ENCODE peak calls at places on chromosome 11, in six cellular contexts. One of them, this sample, is unnamed.

GRCh38 chr11:15942126-15942525 is 414.2 kb downstream of the SOX6 start:
- DNase-seq in CD8-positive, alpha-beta T cell: no peak
- DNase-seq in cardiac muscle cell: no peak
- DNase-seq in upper lobe of right lung: no peak
- DNase-seq in SJSA1: no peak
- DNase-seq in CD8-positive, alpha-beta memory T cell: no peak
- DNase-seq in this sample: no peak

GRCh38 chr11:75777461-75778110 is 9.0 kb downstream of the DGAT2 start:
- DNase-seq in CD8-positive, alpha-beta T cell: no peak
- DNase-seq in cardiac muscle cell: no peak
- DNase-seq in upper lobe of right lung: no peak
- DNase-seq in SJSA1: no peak
- DNase-seq in CD8-positive, alpha-beta memory T cell: no peak
- DNase-seq in this sample: no peak

GRCh38 chr11:15705886-15706285 is 591.2 kb downstream of the INSC start:
- DNase-seq in CD8-positive, alpha-beta T cell: no peak
- DNase-seq in cardiac muscle cell: no peak
- DNase-seq in upper lobe of right lung: no peak
- DNase-seq in SJSA1: no peak
- DNase-seq in CD8-positive, alpha-beta memory T cell: no peak
- DNase-seq in this sample: no peak

GRCh38 chr11:119702261-119702591 is 26.8 kb downstream of the NECTIN1 start:
- DNase-seq in CD8-positive, alpha-beta T cell: no peak
- DNase-seq in cardiac muscle cell: no peak
- DNase-seq in upper lobe of right lung: no peak
- DNase-seq in SJSA1: no peak
- DNase-seq in CD8-positive, alpha-beta memory T cell: no peak
- DNase-seq in this sample: no peak

GRCh38 chr11:128029219-128029722 is 558.1 kb downstream of the ETS1 start:
- DNase-seq in CD8-positive, alpha-beta T cell: no peak
- DNase-seq in cardiac muscle cell: no peak
- DNase-seq in upper lobe of right lung: no peak
- DNase-seq in SJSA1: no peak
- DNase-seq in CD8-positive, alpha-beta memory T cell: no peak
- DNase-seq in this sample: no peak

GRCh38 chr11:34481307-34481706 is 32.3 kb downstream of the ELF5 start:
- DNase-seq in CD8-positive, alpha-beta T cell: no peak
- DNase-seq in cardiac muscle cell: no peak
- DNase-seq in upper lobe of right lung: no peak
- DNase-seq in SJSA1: no peak
- DNase-seq in CD8-positive, alpha-beta memory T cell: no peak
- DNase-seq in this sample: no peak

GRCh38 chr11:95337175-95337957 is 106.4 kb upstream of the SESN3 start:
- DNase-seq in CD8-positive, alpha-beta T cell: peak; percentile 13
- DNase-seq in cardiac muscle cell: peak; percentile 35
- DNase-seq in upper lobe of right lung: peak; percentile 68
- DNase-seq in SJSA1: peak; percentile 15
- DNase-seq in CD8-positive, alpha-beta memory T cell: no peak
- DNase-seq in this sample: no peak

GRCh38 chr11:1889941-1890855 is 1.5 kb downstream of the PRR33 start:
- DNase-seq in CD8-positive, alpha-beta T cell: no peak
- DNase-seq in cardiac muscle cell: no peak
- DNase-seq in upper lobe of right lung: peak; percentile 57
- DNase-seq in SJSA1: no peak
- DNase-seq in CD8-positive, alpha-beta memory T cell: no peak
- DNase-seq in this sample: no peak

GRCh38 chr11:3001496-3001895 is 9.4 kb upstream of the NAP1L4 start:
- DNase-seq in CD8-positive, alpha-beta T cell: no peak
- DNase-seq in cardiac muscle cell: no peak
- DNase-seq in upper lobe of right lung: peak; percentile 51
- DNase-seq in SJSA1: no peak
- DNase-seq in CD8-positive, alpha-beta memory T cell: no peak
- DNase-seq in this sample: no peak

GRCh38 chr11:1130276-1131032 is 27.3 kb upstream of the MUC5AC start:
- DNase-seq in CD8-positive, alpha-beta T cell: no peak
- DNase-seq in cardiac muscle cell: no peak
- DNase-seq in upper lobe of right lung: no peak
- DNase-seq in SJSA1: no peak
- DNase-seq in CD8-positive, alpha-beta memory T cell: no peak
- DNase-seq in this sample: no peak

GRCh38 chr11:87463486-87464102 is 425.9 kb downstream of the TMEM135 start:
- DNase-seq in CD8-positive, alpha-beta T cell: no peak
- DNase-seq in cardiac muscle cell: peak; percentile 60
- DNase-seq in upper lobe of right lung: no peak
- DNase-seq in SJSA1: no peak
- DNase-seq in CD8-positive, alpha-beta memory T cell: no peak
- DNase-seq in this sample: no peak

GRCh38 chr11:95088946-95089619 is 563 bp upstream of the ENDOD1 start:
- DNase-seq in CD8-positive, alpha-beta T cell: no peak
- DNase-seq in cardiac muscle cell: no peak
- DNase-seq in upper lobe of right lung: no peak
- DNase-seq in SJSA1: no peak
- DNase-seq in CD8-positive, alpha-beta memory T cell: peak; percentile 31
- DNase-seq in this sample: peak; percentile 8

GRCh38 chr11:130582994-130583393 is 134.5 kb downstream of the ADAMTS15 start:
- DNase-seq in CD8-positive, alpha-beta T cell: no peak
- DNase-seq in cardiac muscle cell: no peak
- DNase-seq in upper lobe of right lung: no peak
- DNase-seq in SJSA1: no peak
- DNase-seq in CD8-positive, alpha-beta memory T cell: no peak
- DNase-seq in this sample: no peak

GRCh38 chr11:130578738-130579368 is 130.4 kb downstream of the ADAMTS15 start:
- DNase-seq in CD8-positive, alpha-beta T cell: no peak
- DNase-seq in cardiac muscle cell: no peak
- DNase-seq in upper lobe of right lung: no peak
- DNase-seq in SJSA1: no peak
- DNase-seq in CD8-positive, alpha-beta memory T cell: no peak
- DNase-seq in this sample: no peak

GRCh38 chr11:130582176-130582575 is 133.7 kb downstream of the ADAMTS15 start:
- DNase-seq in CD8-positive, alpha-beta T cell: no peak
- DNase-seq in cardiac muscle cell: no peak
- DNase-seq in upper lobe of right lung: no peak
- DNase-seq in SJSA1: no peak
- DNase-seq in CD8-positive, alpha-beta memory T cell: no peak
- DNase-seq in this sample: no peak

GRCh38 chr11:130581631-130582030 is 133.2 kb downstream of the ADAMTS15 start:
- DNase-seq in CD8-positive, alpha-beta T cell: no peak
- DNase-seq in cardiac muscle cell: no peak
- DNase-seq in upper lobe of right lung: no peak
- DNase-seq in SJSA1: no peak
- DNase-seq in CD8-positive, alpha-beta memory T cell: no peak
- DNase-seq in this sample: no peak

GRCh38 chr11:130580372-130580771 is 131.9 kb downstream of the ADAMTS15 start:
- DNase-seq in CD8-positive, alpha-beta T cell: no peak
- DNase-seq in cardiac muscle cell: no peak
- DNase-seq in upper lobe of right lung: no peak
- DNase-seq in SJSA1: peak; percentile 75
- DNase-seq in CD8-positive, alpha-beta memory T cell: no peak
- DNase-seq in this sample: no peak
- H3K27ac ChIP-seq in CD8-positive, alpha-beta T cell: no peak overlapping the region
- H3K27ac ChIP-seq in cardiac muscle cell: no peak overlapping the region
- H3K27ac ChIP-seq in upper lobe of right lung: peak overlapping the region; percentile 68
- H3K27ac ChIP-seq in SJSA1: peak overlapping the region; percentile 89
- H3K27ac ChIP-seq in CD8-positive, alpha-beta memory T cell: no peak overlapping the region
- H3K27ac ChIP-seq in this sample: no peak overlapping the region

GRCh38 chr11:60910281-60910687 is 3.7 kb upstream of the TMEM109 start:
- DNase-seq in CD8-positive, alpha-beta T cell: no peak
- DNase-seq in cardiac muscle cell: no peak
- DNase-seq in upper lobe of right lung: no peak
- DNase-seq in SJSA1: no peak
- DNase-seq in CD8-positive, alpha-beta memory T cell: no peak
- DNase-seq in this sample: no peak
- H3K4me3 ChIP-seq in CD8-positive, alpha-beta T cell: no peak overlapping the region
- H3K4me3 ChIP-seq in cardiac muscle cell: no peak overlapping the region
- H3K4me3 ChIP-seq in upper lobe of right lung: no peak overlapping the region
- H3K4me3 ChIP-seq in SJSA1: no peak overlapping the region
- H3K4me3 ChIP-seq in CD8-positive, alpha-beta memory T cell: no peak overlapping the region
- H3K4me3 ChIP-seq in this sample: no peak overlapping the region

DNA sequence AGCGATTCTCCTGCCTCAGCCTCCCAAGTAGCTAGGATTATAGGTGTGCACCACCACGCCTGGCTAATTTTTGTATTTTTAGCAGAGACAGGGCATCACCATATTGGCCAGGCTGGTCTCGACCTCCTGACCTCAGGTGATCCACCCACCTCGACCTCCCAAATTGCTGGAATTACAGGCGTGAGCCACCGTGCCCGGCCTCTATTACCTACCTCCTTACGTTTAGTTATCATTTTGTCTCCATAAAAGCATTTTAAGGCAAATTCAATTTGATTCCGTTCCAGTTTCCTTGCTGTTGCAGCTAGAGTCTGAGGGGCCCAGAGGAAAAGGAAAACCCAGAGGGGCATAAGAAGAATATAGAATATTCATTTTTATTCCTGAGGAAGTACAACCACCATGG is 628 bp upstream of the DDX10 start:
- DNase-seq in CD8-positive, alpha-beta T cell: no peak
- DNase-seq in cardiac muscle cell: no peak
- DNase-seq in upper lobe of right lung: no peak
- DNase-seq in SJSA1: no peak
- DNase-seq in CD8-positive, alpha-beta memory T cell: no peak
- DNase-seq in this sample: no peak
- H3K27ac ChIP-seq in CD8-positive, alpha-beta T cell: peak overlapping the region; percentile 71
- H3K27ac ChIP-seq in cardiac muscle cell: peak overlapping the region; percentile 13
- H3K27ac ChIP-seq in upper lobe of right lung: peak overlapping the region; percentile 48
- H3K27ac ChIP-seq in SJSA1: peak overlapping the region; percentile 29
- H3K27ac ChIP-seq in CD8-positive, alpha-beta memory T cell: peak overlapping the region; percentile 49
- H3K27ac ChIP-seq in this sample: peak overlapping the region; percentile 60

GRCh38 chr11:73760680-73761402 is at the start of gene RAB6A:
- DNase-seq in CD8-positive, alpha-beta T cell: peak; percentile 99
- DNase-seq in cardiac muscle cell: peak; percentile 100
- DNase-seq in upper lobe of right lung: peak; percentile 100
- DNase-seq in SJSA1: peak; percentile 91
- DNase-seq in CD8-positive, alpha-beta memory T cell: peak; percentile 100
- DNase-seq in this sample: peak; percentile 99

GRCh38 chr11:73762732-73763131 is 1.9 kb upstream of the RAB6A start:
- DNase-seq in CD8-positive, alpha-beta T cell: no peak
- DNase-seq in cardiac muscle cell: no peak
- DNase-seq in upper lobe of right lung: no peak
- DNase-seq in SJSA1: no peak
- DNase-seq in CD8-positive, alpha-beta memory T cell: no peak
- DNase-seq in this sample: no peak

GRCh38 chr11:73759520-73760065 is 1.3 kb downstream of the RAB6A start:
- DNase-seq in CD8-positive, alpha-beta T cell: no peak
- DNase-seq in cardiac muscle cell: no peak
- DNase-seq in upper lobe of right lung: no peak
- DNase-seq in SJSA1: peak; percentile 10
- DNase-seq in CD8-positive, alpha-beta memory T cell: no peak
- DNase-seq in this sample: no peak

GRCh38 chr11:73760066-73760679 is 701 bp downstream of the RAB6A start:
- DNase-seq in CD8-positive, alpha-beta T cell: peak; percentile 6
- DNase-seq in cardiac muscle cell: peak; percentile 34
- DNase-seq in upper lobe of right lung: peak; percentile 81
- DNase-seq in SJSA1: no peak
- DNase-seq in CD8-positive, alpha-beta memory T cell: peak; percentile 9
- DNase-seq in this sample: no peak

DNA sequence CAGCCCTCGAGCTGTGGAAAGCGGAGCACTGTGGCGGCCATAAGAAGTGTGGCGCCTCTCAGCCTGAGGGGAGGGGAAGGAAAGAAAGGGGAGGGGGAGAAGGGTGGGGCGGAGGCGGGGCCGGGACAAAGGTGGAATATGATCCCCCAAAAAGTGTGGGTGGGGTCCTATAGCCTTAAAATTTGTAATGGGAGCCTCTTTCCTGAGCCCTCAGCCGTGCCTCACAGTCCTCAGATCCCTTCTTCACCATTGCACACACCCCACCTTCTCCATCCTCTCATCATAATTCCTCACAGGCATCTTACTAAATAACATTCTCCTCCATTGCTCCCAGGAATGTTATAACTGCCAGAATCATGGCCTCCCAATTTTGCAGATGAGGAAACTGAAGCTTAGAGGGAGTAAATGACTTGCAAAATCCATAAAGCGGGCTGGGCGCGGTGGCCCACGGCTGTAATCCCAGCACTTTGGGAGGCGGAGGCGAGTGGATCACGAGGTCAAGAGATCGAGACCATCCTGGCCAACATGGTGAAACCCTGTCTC is 600 bp upstream of the RAB6A start:
- DNase-seq in CD8-positive, alpha-beta T cell: no peak
- DNase-seq in cardiac muscle cell: no peak
- DNase-seq in upper lobe of right lung: no peak
- DNase-seq in SJSA1: no peak
- DNase-seq in CD8-positive, alpha-beta memory T cell: no peak
- DNase-seq in this sample: no peak
- H3K4me3 ChIP-seq in CD8-positive, alpha-beta T cell: peak overlapping the region; percentile 69
- H3K4me3 ChIP-seq in cardiac muscle cell: peak overlapping the region; percentile 14
- H3K4me3 ChIP-seq in upper lobe of right lung: peak overlapping the region; percentile 98
- H3K4me3 ChIP-seq in SJSA1: peak overlapping the region; percentile 79
- H3K4me3 ChIP-seq in CD8-positive, alpha-beta memory T cell: peak overlapping the region; percentile 71
- H3K4me3 ChIP-seq in this sample: peak overlapping the region; percentile 44

GRCh38 chr11:80240245-80240644 is 799.4 kb upstream of the TENM4 start:
- DNase-seq in CD8-positive, alpha-beta T cell: no peak
- DNase-seq in cardiac muscle cell: no peak
- DNase-seq in upper lobe of right lung: no peak
- DNase-seq in SJSA1: no peak
- DNase-seq in CD8-positive, alpha-beta memory T cell: no peak
- DNase-seq in this sample: no peak
- H3K27ac ChIP-seq in CD8-positive, alpha-beta T cell: no peak overlapping the region
- H3K27ac ChIP-seq in cardiac muscle cell: no peak overlapping the region
- H3K27ac ChIP-seq in upper lobe of right lung: no peak overlapping the region
- H3K27ac ChIP-seq in SJSA1: no peak overlapping the region
- H3K27ac ChIP-seq in CD8-positive, alpha-beta memory T cell: no peak overlapping the region
- H3K27ac ChIP-seq in this sample: no peak overlapping the region

DNA sequence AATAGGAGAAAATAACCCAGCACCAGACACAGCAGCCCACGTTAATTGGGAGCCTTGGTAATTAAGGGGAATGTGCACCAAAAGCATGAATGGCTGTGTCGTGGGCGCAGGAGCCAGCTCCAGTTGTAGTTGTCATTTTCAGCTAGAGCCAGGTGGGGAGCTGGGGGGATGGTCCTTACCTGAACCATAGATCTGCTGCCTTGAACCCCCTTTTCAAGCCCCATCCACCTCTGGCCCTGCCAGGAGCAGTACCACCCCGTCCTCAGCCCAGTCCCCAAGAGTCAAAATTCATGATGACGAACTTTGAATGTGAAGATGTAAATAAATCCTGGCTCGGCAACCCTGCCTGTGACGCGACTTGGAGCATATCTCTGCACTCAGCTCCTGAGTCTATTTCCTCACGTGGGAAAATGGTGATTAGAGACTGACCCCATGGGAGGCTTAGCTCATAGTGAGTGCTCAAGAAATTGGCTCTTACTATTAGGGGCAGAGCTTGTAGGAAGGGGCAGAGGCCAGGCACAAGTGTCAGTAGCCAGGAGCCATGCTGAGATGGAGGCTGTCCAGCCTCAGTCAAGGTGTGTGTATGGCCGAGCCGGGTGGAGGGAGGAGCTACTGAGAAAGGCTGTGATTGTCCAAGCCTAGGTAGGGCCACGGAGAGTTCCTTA is 794 bp upstream of the FXYD6 start:
- DNase-seq in CD8-positive, alpha-beta T cell: no peak
- DNase-seq in cardiac muscle cell: no peak
- DNase-seq in upper lobe of right lung: no peak
- DNase-seq in SJSA1: no peak
- DNase-seq in CD8-positive, alpha-beta memory T cell: no peak
- DNase-seq in this sample: no peak
- H3K4me3 ChIP-seq in CD8-positive, alpha-beta T cell: no peak overlapping the region
- H3K4me3 ChIP-seq in cardiac muscle cell: peak overlapping the region; percentile 81
- H3K4me3 ChIP-seq in upper lobe of right lung: peak overlapping the region; percentile 55
- H3K4me3 ChIP-seq in SJSA1: no peak overlapping the region
- H3K4me3 ChIP-seq in CD8-positive, alpha-beta memory T cell: no peak overlapping the region
- H3K4me3 ChIP-seq in this sample: peak overlapping the region; percentile 62

This sample was measured in effector memory CD4-positive, alpha-beta T cell.